ENCODE peak calls at places on chromosomes 5 and 9, in seven cellular contexts. One of them, this sample, is unnamed.

GRCh38 chr9:38039090-38039906 is 29.7 kb downstream of the SHB start:
- DNase-seq in WTC11: no peak
- DNase-seq in AG04450: no peak
- DNase-seq in Peyer's patch: no peak
- DNase-seq in upper lobe of right lung: no peak
- DNase-seq in Panc1: no peak
- DNase-seq in HL-60: no peak
- DNase-seq in this sample: no peak

GRCh38 chr5:132437604-132438275 is 52.8 kb downstream of the IRF1 start:
- DNase-seq in WTC11: peak; percentile 54
- DNase-seq in AG04450: peak; percentile 89
- DNase-seq in Peyer's patch: peak; percentile 71
- DNase-seq in upper lobe of right lung: peak; percentile 88
- DNase-seq in Panc1: no peak
- DNase-seq in HL-60: peak; percentile 83
- DNase-seq in this sample: no peak

GRCh38 chr9:93224591-93224990 is 40.7 kb downstream of the WNK2 start:
- DNase-seq in WTC11: no peak
- DNase-seq in AG04450: no peak
- DNase-seq in Peyer's patch: no peak
- DNase-seq in upper lobe of right lung: no peak
- DNase-seq in Panc1: no peak
- DNase-seq in HL-60: no peak
- DNase-seq in this sample: peak; percentile 82

GRCh38 chr9:104810421-104811339 is 46.8 kb downstream of the NIPSNAP3B start:
- DNase-seq in WTC11: peak; percentile 15
- DNase-seq in AG04450: no peak
- DNase-seq in Peyer's patch: no peak
- DNase-seq in upper lobe of right lung: no peak
- DNase-seq in Panc1: peak; percentile 17
- DNase-seq in HL-60: no peak
- DNase-seq in this sample: peak; percentile 35

GRCh38 chr5:145104106-145104505 is 731.0 kb downstream of the PRELID2 start:
- DNase-seq in WTC11: no peak
- DNase-seq in AG04450: no peak
- DNase-seq in Peyer's patch: no peak
- DNase-seq in upper lobe of right lung: no peak
- DNase-seq in Panc1: no peak
- DNase-seq in HL-60: no peak
- DNase-seq in this sample: no peak

GRCh38 chr5:153404747-153405146 is 85.7 kb upstream of the GRIA1 start:
- DNase-seq in WTC11: peak; percentile 12
- DNase-seq in AG04450: no peak
- DNase-seq in Peyer's patch: no peak
- DNase-seq in upper lobe of right lung: no peak
- DNase-seq in Panc1: no peak
- DNase-seq in HL-60: no peak
- DNase-seq in this sample: no peak

GRCh38 chr5:78269088-78269703 is 25.3 kb downstream of the AP3B1 start:
- DNase-seq in WTC11: no peak
- DNase-seq in AG04450: no peak
- DNase-seq in Peyer's patch: no peak
- DNase-seq in upper lobe of right lung: no peak
- DNase-seq in Panc1: no peak
- DNase-seq in HL-60: no peak
- DNase-seq in this sample: no peak

GRCh38 chr9:100281676-100282387 is 70.9 kb downstream of the TEX10 start:
- DNase-seq in WTC11: no peak
- DNase-seq in AG04450: no peak
- DNase-seq in Peyer's patch: no peak
- DNase-seq in upper lobe of right lung: no peak
- DNase-seq in Panc1: no peak
- DNase-seq in HL-60: no peak
- DNase-seq in this sample: no peak

GRCh38 chr9:41229408-41230401 is 40.6 kb upstream of the ZNG1F start:
- DNase-seq in WTC11: peak; percentile 14
- DNase-seq in AG04450: peak; percentile 15
- DNase-seq in Peyer's patch: peak; percentile 61
- DNase-seq in upper lobe of right lung: peak; percentile 64
- DNase-seq in Panc1: no peak
- DNase-seq in HL-60: no peak
- DNase-seq in this sample: no peak

GRCh38 chr5:135225856-135226560 is 173.0 kb downstream of the MACROH2A1 start:
- DNase-seq in WTC11: no peak
- DNase-seq in AG04450: no peak
- DNase-seq in Peyer's patch: peak; percentile 29
- DNase-seq in upper lobe of right lung: peak; percentile 61
- DNase-seq in Panc1: no peak
- DNase-seq in HL-60: peak; percentile 42
- DNase-seq in this sample: no peak

GRCh38 chr5:180820788-180821321 is 18.2 kb upstream of the MGAT1 start:
- DNase-seq in WTC11: no peak
- DNase-seq in AG04450: no peak
- DNase-seq in Peyer's patch: no peak
- DNase-seq in upper lobe of right lung: no peak
- DNase-seq in Panc1: no peak
- DNase-seq in HL-60: no peak
- DNase-seq in this sample: no peak

GRCh38 chr9:112856843-112857242 is 33.8 kb downstream of the SLC46A2 start:
- DNase-seq in WTC11: no peak
- DNase-seq in AG04450: no peak
- DNase-seq in Peyer's patch: no peak
- DNase-seq in upper lobe of right lung: no peak
- DNase-seq in Panc1: no peak
- DNase-seq in HL-60: no peak
- DNase-seq in this sample: no peak

GRCh38 chr9:112091805-112092204 is 83.3 kb downstream of the SUSD1 start:
- DNase-seq in WTC11: peak; percentile 40
- DNase-seq in AG04450: no peak
- DNase-seq in Peyer's patch: no peak
- DNase-seq in upper lobe of right lung: no peak
- DNase-seq in Panc1: peak; percentile 5
- DNase-seq in HL-60: peak; percentile 23
- DNase-seq in this sample: no peak

GRCh38 chr5:179217356-179217755 is 127.9 kb downstream of the ADAMTS2 start:
- DNase-seq in WTC11: no peak
- DNase-seq in AG04450: no peak
- DNase-seq in Peyer's patch: no peak
- DNase-seq in upper lobe of right lung: no peak
- DNase-seq in Panc1: no peak
- DNase-seq in HL-60: no peak
- DNase-seq in this sample: no peak

GRCh38 chr5:76084496-76085285 is 1.5 kb downstream of the SV2C start:
- DNase-seq in WTC11: peak; percentile 44
- DNase-seq in AG04450: no peak
- DNase-seq in Peyer's patch: no peak
- DNase-seq in upper lobe of right lung: peak; percentile 62
- DNase-seq in Panc1: no peak
- DNase-seq in HL-60: no peak
- DNase-seq in this sample: no peak

GRCh38 chr5:89028579-89029272 is 145.7 kb upstream of the MEF2C start:
- DNase-seq in WTC11: no peak
- DNase-seq in AG04450: peak; percentile 1
- DNase-seq in Peyer's patch: no peak
- DNase-seq in upper lobe of right lung: no peak
- DNase-seq in Panc1: no peak
- DNase-seq in HL-60: no peak
- DNase-seq in this sample: no peak

GRCh38 chr5:177311361-177311722 is 356 bp downstream of the MXD3 start:
- DNase-seq in WTC11: no peak
- DNase-seq in AG04450: no peak
- DNase-seq in Peyer's patch: no peak
- DNase-seq in upper lobe of right lung: no peak
- DNase-seq in Panc1: no peak
- DNase-seq in HL-60: no peak
- DNase-seq in this sample: peak; percentile 39

GRCh38 chr9:129351058-129351641 is 173.1 kb upstream of the IER5L start:
- DNase-seq in WTC11: peak; percentile 75
- DNase-seq in AG04450: no peak
- DNase-seq in Peyer's patch: no peak
- DNase-seq in upper lobe of right lung: no peak
- DNase-seq in Panc1: no peak
- DNase-seq in HL-60: no peak
- DNase-seq in this sample: no peak

GRCh38 chr5:32489791-32490581 is 45.4 kb upstream of the ZFR start:
- DNase-seq in WTC11: peak; percentile 76
- DNase-seq in AG04450: peak; percentile 83
- DNase-seq in Peyer's patch: peak; percentile 70
- DNase-seq in upper lobe of right lung: peak; percentile 76
- DNase-seq in Panc1: peak; percentile 43
- DNase-seq in HL-60: peak; percentile 71
- DNase-seq in this sample: peak; percentile 82
- TF ChIP-seq CTCF in WTC11: peak; percentile 62
- TF ChIP-seq CTCF in AG04450: peak; percentile 80
- TF ChIP-seq CTCF in Peyer's patch: peak; percentile 71
- TF ChIP-seq CTCF in upper lobe of right lung: peak; percentile 83
- TF ChIP-seq CTCF in Panc1: peak; percentile 88
- TF ChIP-seq CTCF in HL-60: peak; percentile 38
- TF ChIP-seq CTCF in this sample: peak; percentile 82

GRCh38 chr5:122447072-122447471 is 135.0 kb downstream of the SNCAIP start:
- DNase-seq in WTC11: no peak
- DNase-seq in AG04450: no peak
- DNase-seq in Peyer's patch: no peak
- DNase-seq in upper lobe of right lung: no peak
- DNase-seq in Panc1: no peak
- DNase-seq in HL-60: no peak
- DNase-seq in this sample: no peak

GRCh38 chr5:122442938-122443337 is 130.9 kb downstream of the SNCAIP start:
- DNase-seq in WTC11: no peak
- DNase-seq in AG04450: no peak
- DNase-seq in Peyer's patch: no peak
- DNase-seq in upper lobe of right lung: no peak
- DNase-seq in Panc1: no peak
- DNase-seq in HL-60: no peak
- DNase-seq in this sample: no peak

GRCh38 chr5:122445070-122445469 is 133.0 kb downstream of the SNCAIP start:
- DNase-seq in WTC11: no peak
- DNase-seq in AG04450: no peak
- DNase-seq in Peyer's patch: no peak
- DNase-seq in upper lobe of right lung: no peak
- DNase-seq in Panc1: no peak
- DNase-seq in HL-60: no peak
- DNase-seq in this sample: no peak

GRCh38 chr5:122447941-122448340 is 135.9 kb downstream of the SNCAIP start:
- DNase-seq in WTC11: no peak
- DNase-seq in AG04450: no peak
- DNase-seq in Peyer's patch: no peak
- DNase-seq in upper lobe of right lung: no peak
- DNase-seq in Panc1: no peak
- DNase-seq in HL-60: no peak
- DNase-seq in this sample: no peak

DNA sequence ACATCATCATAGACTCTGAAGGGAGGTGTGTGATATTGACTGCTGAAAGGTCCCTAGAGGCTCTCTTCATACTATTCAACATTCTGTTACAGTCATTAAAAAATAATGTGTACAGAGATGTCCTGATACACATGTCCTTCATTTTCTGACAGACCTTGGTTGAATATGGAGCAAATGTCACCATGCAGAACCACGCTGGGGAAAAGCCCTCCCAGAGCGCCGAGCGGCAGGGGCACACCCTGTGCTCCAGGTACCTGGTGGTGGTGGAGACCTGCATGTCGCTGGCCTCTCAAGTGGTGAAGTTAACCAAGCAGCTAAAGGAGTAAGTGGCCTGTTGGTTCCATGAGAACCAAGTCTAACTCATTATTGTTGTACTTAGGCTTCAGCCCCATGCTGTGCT is 132.4 kb downstream of the SNCAIP start:
- DNase-seq in WTC11: no peak
- DNase-seq in AG04450: no peak
- DNase-seq in Peyer's patch: no peak
- DNase-seq in upper lobe of right lung: no peak
- DNase-seq in Panc1: no peak
- DNase-seq in HL-60: no peak
- DNase-seq in this sample: no peak
- TF ChIP-seq CTCF in WTC11: no peak
- TF ChIP-seq CTCF in AG04450: no peak
- TF ChIP-seq CTCF in Peyer's patch: no peak
- TF ChIP-seq CTCF in upper lobe of right lung: no peak
- TF ChIP-seq CTCF in Panc1: no peak
- TF ChIP-seq CTCF in HL-60: no peak
- TF ChIP-seq CTCF in this sample: no peak

GRCh38 chr9:33817327-33818166 is 587 bp downstream of the UBE2R2 start:
- DNase-seq in WTC11: peak; percentile 62
- DNase-seq in AG04450: no peak
- DNase-seq in Peyer's patch: peak; percentile 75
- DNase-seq in upper lobe of right lung: peak; percentile 83
- DNase-seq in Panc1: no peak
- DNase-seq in HL-60: peak; percentile 58
- DNase-seq in this sample: peak; percentile 60
- TF ChIP-seq CTCF in WTC11: no peak
- TF ChIP-seq CTCF in AG04450: peak; percentile 43
- TF ChIP-seq CTCF in Peyer's patch: no peak
- TF ChIP-seq CTCF in upper lobe of right lung: peak; percentile 21
- TF ChIP-seq CTCF in Panc1: no peak
- TF ChIP-seq CTCF in HL-60: no peak
- TF ChIP-seq CTCF in this sample: no peak

DNA sequence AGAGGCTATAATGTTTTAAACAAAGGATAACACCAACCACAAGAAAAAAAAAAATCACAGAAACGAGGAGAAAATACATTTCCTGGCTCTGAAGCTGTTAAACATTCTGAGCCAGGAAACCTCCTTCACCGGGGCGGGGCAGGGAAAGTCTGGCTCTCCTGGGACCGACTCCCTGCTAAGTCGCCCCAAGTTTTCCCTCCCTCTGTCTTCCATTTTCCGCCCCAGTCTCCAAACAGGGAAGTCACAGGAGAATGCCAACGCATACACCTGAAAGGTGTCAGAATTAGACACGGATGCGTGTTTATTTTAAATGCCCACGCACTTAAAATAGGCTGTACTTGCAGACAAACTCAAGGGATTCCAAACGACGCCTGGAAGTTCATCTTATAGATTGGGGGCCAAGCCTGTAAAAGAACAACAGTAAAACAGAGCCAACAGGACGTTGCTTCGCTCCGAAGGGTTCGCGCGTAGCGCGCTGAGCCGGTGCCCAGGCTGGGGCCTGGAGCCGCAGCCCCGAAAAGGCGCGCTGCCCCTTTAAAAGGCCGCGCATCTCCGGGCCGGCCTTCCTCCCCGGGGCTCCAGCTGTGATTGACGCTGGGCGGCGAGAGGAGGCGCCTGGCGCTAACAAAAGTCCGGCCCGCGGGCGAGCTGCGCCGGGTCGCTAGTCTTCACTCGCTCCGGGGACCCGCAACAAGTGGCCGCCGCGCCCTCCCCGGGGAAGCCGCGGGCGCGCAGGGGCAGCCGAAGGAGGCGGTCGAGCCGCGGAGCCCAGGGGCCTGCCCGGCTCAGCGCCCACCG is at the start of gene FBXL7:
- DNase-seq in WTC11: peak; percentile 83
- DNase-seq in AG04450: peak; percentile 41
- DNase-seq in Peyer's patch: peak; percentile 61
- DNase-seq in upper lobe of right lung: peak; percentile 88
- DNase-seq in Panc1: no peak
- DNase-seq in HL-60: no peak
- DNase-seq in this sample: no peak
- TF ChIP-seq CTCF in WTC11: no peak
- TF ChIP-seq CTCF in AG04450: peak; percentile 20
- TF ChIP-seq CTCF in Peyer's patch: no peak
- TF ChIP-seq CTCF in upper lobe of right lung: peak; percentile 32
- TF ChIP-seq CTCF in Panc1: no peak
- TF ChIP-seq CTCF in HL-60: no peak
- TF ChIP-seq CTCF in this sample: no peak

This sample was measured in Calu3.